ENCODE peak calls at places on chromosomes 13 and 19, in ten cellular contexts. K is heart left ventricle; O is endodermal cell; E is CD8-positive, alpha-beta memory T cell; V is tibial nerve; J is tibial artery; P is breast epithelium; F is H9; R is aorta; L is CD8-positive, alpha-beta T cell. A is an unnamed sample. For H3K27me3, the result is how much of the 10 kb centered on the place peaks cover.

GRCh38 chr13:51380269-51380668 is 40.8 kb downstream of the SERPINE3 start:
- DNase-seq in V (no peak), E (no peak), F (no peak), L (no peak), K (no peak), R (no peak), P (no peak), O (no peak), J (no peak), A (no peak)

GRCh38 chr19:2015611-2015950 is at the start of gene BTBD2:
- DNase-seq in O (peak), P (no peak), V (peak), J (no peak), R (no peak), L (peak), E (peak), K (peak), F (no peak), A (no peak)

GRCh38 chr13:107367258-107367657 is 799.3 kb upstream of the ARGLU1 start:
- DNase-seq in P (no peak), V (no peak), K (no peak), F (no peak), J (no peak), E (no peak), R (no peak), O (no peak), L (no peak), A (no peak)

GRCh38 chr13:44715287-44716224 is 139.4 kb upstream of the TSC22D1 start:
- DNase-seq in V (peak), R (no peak), F (no peak), K (no peak), E (no peak), P (no peak), J (no peak), O (no peak), L (no peak), A (no peak)

GRCh38 chr13:109309625-109310363 is 476.6 kb downstream of the IRS2 start:
- DNase-seq in O (no peak), E (no peak), V (no peak), R (no peak), F (no peak), P (no peak), J (no peak), L (no peak), K (no peak), A (no peak)

GRCh38 chr13:47679391-47679790 is 321.7 kb downstream of the SUCLA2 start:
- DNase-seq in O (no peak), E (no peak), F (no peak), L (no peak), R (no peak), K (no peak), P (no peak), J (no peak), V (no peak), A (no peak)

GRCh38 chr19:45632468-45633196 is 6.6 kb downstream of the EML2 start:
- DNase-seq in F (peak), R (peak), O (peak), E (no peak), V (peak), P (peak), J (peak), L (no peak), K (peak), A (no peak)

GRCh38 chr19:29947871-29948270 is 5.8 kb downstream of the URI1 start:
- DNase-seq in F (no peak), E (no peak), P (no peak), K (no peak), L (no peak), R (no peak), J (no peak), O (no peak), V (no peak), A (no peak)

GRCh38 chr13:74575729-74576125 is 441.5 kb upstream of the KLF12 start:
- DNase-seq in F (peak), K (peak), E (peak), P (no peak), L (peak), R (peak), V (peak), O (peak), J (peak), A (no peak)

GRCh38 chr13:43405457-43405856 is 381.3 kb downstream of the ENOX1 start:
- DNase-seq in L (no peak), J (no peak), R (no peak), K (no peak), O (no peak), V (no peak), F (no peak), E (no peak), P (no peak), A (no peak)

GRCh38 chr19:9362905-9363304 is at the start of gene ZNF177:
- DNase-seq in V (no peak), L (no peak), O (no peak), K (peak), F (no peak), J (no peak), R (no peak), E (no peak), P (no peak), A (no peak)

GRCh38 chr19:16824658-16825311 is 4.4 kb upstream of the SIN3B start:
- DNase-seq in F (no peak), J (no peak), P (no peak), O (peak), R (no peak), L (no peak), E (no peak), K (no peak), V (no peak), A (no peak)

GRCh38 chr13:74056829-74057564 is 77.2 kb downstream of the KLF12 start:
- DNase-seq in P (no peak), V (no peak), K (peak), R (no peak), E (no peak), O (no peak), L (no peak), F (no peak), J (peak), A (no peak)

GRCh38 chr19:17733127-17733526 is 13.8 kb downstream of the MAP1S start:
- DNase-seq in V (no peak), P (no peak), F (no peak), R (no peak), E (no peak), K (no peak), O (no peak), L (no peak), J (no peak), A (no peak)

GRCh38 chr19:35806597-35806996 is 6.0 kb downstream of the PRODH2 start:
- DNase-seq in V (no peak), F (no peak), L (no peak), J (no peak), K (no peak), E (no peak), P (no peak), O (no peak), R (no peak), A (no peak)

GRCh38 chr13:34911159-34911558 is 30.9 kb upstream of the NBEA start:
- DNase-seq in P (no peak), V (no peak), R (no peak), O (no peak), L (no peak), E (no peak), F (no peak), J (no peak), K (no peak), A (no peak)
- H3K27ac ChIP-seq in P (no peak), V (no peak), R (no peak), O (no peak), L (no peak), E (no peak), F (no peak), J (no peak), K (no peak), A (no peak)

GRCh38 chr19:13010038-13010991 is 15.0 kb downstream of the NFIX start:
- DNase-seq in E (no peak), K (peak), O (peak), R (peak), F (peak), P (peak), V (peak), L (no peak), J (peak), A (no peak)
- H3K27me3 ChIP-seq in E (under half), K (under half), O (half or more), R (under half), F (half or more), P (under half), V (under half), L (under half), J (under half), A (under half)

GRCh38 chr19:3336680-3337523 is 29.5 kb upstream of the NFIC start:
- DNase-seq in K (peak), F (no peak), O (no peak), P (peak), R (peak), E (no peak), L (no peak), V (peak), J (peak), A (peak)
- H3K27ac ChIP-seq in K (peak), F (no peak), O (no peak), P (peak), R (peak), E (no peak), L (no peak), V (peak), J (peak), A (peak)

GRCh38 chr13:45851171-45851889 is at the start of gene SIAH3:
- DNase-seq in V (peak), K (no peak), R (no peak), J (no peak), O (peak), P (no peak), E (no peak), F (peak), L (no peak), A (no peak)
- H3K27me3 ChIP-seq in V (under half), K (half or more), R (under half), J (under half), O (under half), P (under half), E (under half), F (under half), L (under half), A (under half)

GRCh38 chr19:4018140-4018613 is 10.6 kb downstream of the PIAS4 start:
- DNase-seq in K (no peak), O (no peak), P (no peak), J (no peak), V (no peak), L (no peak), F (no peak), R (no peak), E (no peak), A (no peak)

GRCh38 chr19:4018775-4019504 is 11.4 kb downstream of the PIAS4 start:
- DNase-seq in L (no peak), E (no peak), K (no peak), P (no peak), R (no peak), V (no peak), J (no peak), F (no peak), O (no peak), A (no peak)

GRCh38 chr19:4016903-4017638 is 9.5 kb downstream of the PIAS4 start:
- DNase-seq in F (no peak), P (no peak), R (no peak), J (no peak), E (no peak), L (no peak), K (no peak), V (no peak), O (no peak), A (no peak)

GRCh38 chr19:4016486-4016885 is 8.9 kb downstream of the PIAS4 start:
- DNase-seq in K (no peak), O (no peak), L (no peak), J (no peak), E (no peak), F (no peak), R (no peak), P (no peak), V (peak), A (no peak)

DNA sequence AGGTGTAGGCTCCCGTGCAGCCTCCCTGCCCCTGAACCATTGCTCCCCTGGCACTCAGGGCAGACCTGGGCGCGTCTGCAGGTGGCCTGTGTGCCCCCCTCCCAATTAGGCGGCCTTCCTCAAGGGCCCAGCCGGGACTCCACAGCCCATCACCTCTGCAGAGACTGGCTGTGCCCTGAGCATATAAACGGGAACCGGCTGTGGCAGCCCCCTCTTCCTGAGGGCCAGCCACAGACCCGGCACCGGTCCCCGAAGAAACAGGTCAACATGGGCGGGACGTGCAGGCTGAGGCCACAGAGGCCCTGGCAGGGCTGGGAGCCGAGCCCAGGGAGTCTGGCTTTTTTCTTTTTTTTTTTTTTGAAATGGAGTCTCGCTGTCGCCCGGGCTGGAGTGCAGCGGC is 12.0 kb downstream of the PIAS4 start:
- DNase-seq in J (peak), O (no peak), E (no peak), V (no peak), F (no peak), K (no peak), L (no peak), R (no peak), P (no peak), A (no peak)
- H3K27ac ChIP-seq in J (no peak), O (no peak), E (no peak), V (peak), F (no peak), K (peak), L (no peak), R (no peak), P (no peak), A (peak)